ENCODE peak calls at places on chromosome 16, in nine cellular contexts. H is psoas muscle; M is T-helper 9 cell; J is EH; S is brain pericyte; G is stimulated activated naive CD8-positive, alpha-beta T cell treated with anti-CD3 and anti-CD28 coated beads, Interleukin-15, amount 100 ng/mL, for 72 hours; W is GM10248; T is nephron progenitor cell; A is AG04450. X is an unnamed sample.

GRCh38 chr16:81642107-81642436 is 137.0 kb upstream of the PLCG2 start:
- DNase-seq in M (no peak), A (no peak), J (no peak), W (no peak), T (no peak), G (no peak), S (no peak), H (no peak), X (no peak)

GRCh38 chr16:79628501-79628975 is 28.0 kb upstream of the MAF start:
- DNase-seq in W (peak), S (peak), T (no peak), G (peak), M (no peak), H (no peak), J (no peak), A (peak), X (peak)

GRCh38 chr16:22425036-22425801 is 50.8 kb upstream of the CDR2 start:
- DNase-seq in H (peak), A (no peak), J (peak), S (no peak), T (no peak), M (no peak), W (no peak), G (no peak), X (no peak)

GRCh38 chr16:31488630-31489564 is 6.0 kb downstream of the SLC5A2 start:
- DNase-seq in J (peak), A (no peak), T (no peak), G (no peak), H (peak), W (no peak), S (no peak), M (no peak), X (no peak)

GRCh38 chr16:88099563-88099890 is 148.3 kb downstream of the BANP start:
- DNase-seq in S (no peak), W (no peak), T (no peak), M (no peak), G (no peak), H (no peak), J (no peak), A (no peak), X (no peak)

GRCh38 chr16:56608876-56609462 is 585 bp downstream of the MT2A start:
- DNase-seq in S (no peak), W (no peak), A (no peak), H (peak), T (no peak), M (no peak), J (peak), G (no peak), X (no peak)

GRCh38 chr16:68287276-68288251 is 23.2 kb downstream of the SLC7A6OS start:
- DNase-seq in A (no peak), T (no peak), M (peak), H (peak), W (no peak), G (no peak), J (peak), S (no peak), X (peak)

GRCh38 chr16:15035163-15035729 is 20.6 kb downstream of the NTAN1 start:
- DNase-seq in M (no peak), T (no peak), H (no peak), J (no peak), W (no peak), S (no peak), A (no peak), G (no peak), X (no peak)

GRCh38 chr16:53071748-53072301 is 17.0 kb downstream of the CHD9 start:
- DNase-seq in S (no peak), H (peak), J (no peak), G (no peak), W (peak), M (no peak), T (no peak), A (no peak), X (no peak)

GRCh38 chr16:67150833-67151396 is at the start of gene B3GNT9:
- DNase-seq in S (no peak), M (no peak), H (peak), T (peak), J (peak), G (no peak), A (peak), W (peak), X (peak)

GRCh38 chr16:2897110-2897509 is 14.1 kb downstream of the FLYWCH2 start:
- DNase-seq in S (no peak), H (peak), G (no peak), W (peak), J (no peak), M (no peak), T (no peak), A (no peak), X (peak)

GRCh38 chr16:24538756-24539294 is 541 bp upstream of the RBBP6 start:
- DNase-seq in M (no peak), S (no peak), H (peak), A (no peak), W (no peak), J (no peak), T (no peak), G (no peak), X (peak)

GRCh38 chr16:9542165-9542755 is 450.8 kb downstream of the HAPSTR1 start:
- DNase-seq in T (no peak), G (no peak), H (no peak), J (no peak), S (no peak), W (no peak), A (no peak), M (no peak), X (no peak)

GRCh38 chr16:28259091-28259780 is 33.1 kb upstream of the SBK1 start:
- DNase-seq in A (no peak), M (no peak), S (no peak), H (peak), J (no peak), W (no peak), T (no peak), G (no peak), X (no peak)

GRCh38 chr16:86631441-86631840 is 53.1 kb downstream of the FOXL1 start:
- DNase-seq in A (no peak), S (no peak), J (peak), W (no peak), T (no peak), G (no peak), H (no peak), M (no peak), X (peak)

GRCh38 chr16:56964243-56965148 is 2.7 kb downstream of the CETP start:
- DNase-seq in A (peak), H (peak), S (no peak), M (peak), T (peak), W (peak), J (peak), G (peak), X (peak)

GRCh38 chr16:3589991-3590701 is 12.9 kb upstream of the NLRC3 start:
- DNase-seq in W (no peak), T (no peak), S (no peak), A (no peak), G (no peak), J (no peak), H (no peak), M (no peak), X (no peak)

GRCh38 chr16:30778549-30779244 is 8.3 kb downstream of the ZNF629 start:
- DNase-seq in S (no peak), J (peak), A (no peak), H (peak), T (peak), G (no peak), W (no peak), M (no peak), X (no peak)

GRCh38 chr16:3999479-3999868 is 116.8 kb downstream of the ADCY9 start:
- DNase-seq in J (peak), S (peak), G (no peak), T (peak), H (peak), A (peak), M (no peak), W (no peak), X (peak)

GRCh38 chr16:4386452-4386813 is 14.8 kb downstream of the VASN start:
- DNase-seq in W (no peak), J (peak), S (no peak), G (no peak), T (no peak), M (no peak), H (no peak), A (no peak), X (no peak)

GRCh38 chr16:35908942-35909341 is 2449.5 kb downstream of the TP53TG3F start:
- DNase-seq in G (no peak), A (no peak), T (no peak), W (no peak), S (no peak), J (no peak), H (no peak), M (no peak), X (no peak)

GRCh38 chr16:30997887-30998711 is 12.3 kb downstream of the STX1B start:
- DNase-seq in W (no peak), G (no peak), T (no peak), H (no peak), M (no peak), S (no peak), A (peak), J (peak), X (peak)

GRCh38 chr16:4015275-4015990 is 100.8 kb downstream of the ADCY9 start:
- DNase-seq in H (no peak), S (no peak), A (no peak), G (no peak), J (no peak), T (no peak), W (no peak), M (no peak), X (no peak)